ENCODE peak calls at places on chromosome 16, in four cellular contexts. V is NCI-H2107; J is thoracic aorta; G is stimulated activated CD4-positive, alpha-beta T cell treated with anti-CD3 and anti-CD28 coated beads, Interleukin-2, amount 100 ng/mL, for 48 hours. A is an unnamed sample.

GRCh38 chr16:51755039-51755501 is 604.0 kb upstream of the SALL1 start:
- DNase-seq in V (no peak), G (no peak), J (no peak), A (no peak)

GRCh38 chr16:26795184-26795583 is 271.5 kb upstream of the C16orf82 start:
- DNase-seq in V (no peak), J (no peak), G (no peak), A (no peak)

GRCh38 chr16:84886536-84887090 is 66.8 kb downstream of the CRISPLD2 start:
- DNase-seq in J (no peak), G (no peak), V (no peak), A (no peak)

GRCh38 chr16:49890876-49891275 is 35.0 kb upstream of the ZNF423 start:
- DNase-seq in J (no peak), G (peak), V (no peak), A (no peak)

GRCh38 chr16:35744716-35745115 is 2285.3 kb downstream of the TP53TG3F start:
- DNase-seq in J (no peak), G (no peak), V (no peak), A (no peak)

GRCh38 chr16:3514621-3515020 is 13.8 kb downstream of the CLUAP1 start:
- DNase-seq in G (no peak), V (no peak), J (no peak), A (peak)

GRCh38 chr16:88526008-88526905 is 43.9 kb upstream of the ZC3H18 start:
- DNase-seq in G (no peak), V (no peak), J (no peak), A (no peak)

GRCh38 chr16:31477220-31478216 is 5.4 kb upstream of the SLC5A2 start:
- DNase-seq in V (no peak), J (no peak), G (no peak), A (no peak)

GRCh38 chr16:52318259-52319008 is 228.5 kb downstream of the TOX3 start:
- DNase-seq in G (no peak), J (no peak), V (no peak), A (no peak)